ENCODE peak calls at places on chromosomes 3 and 15, in ten cellular contexts. One of them, this sample, is unnamed.

GRCh38 chr3:42843730-42844713 is 31.7 kb downstream of the CYP8B1 start:
- DNase-seq in sigmoid colon: peak
- DNase-seq in breast epithelium: no peak
- DNase-seq in esophagus squamous epithelium: no peak
- DNase-seq in ovary: no peak
- DNase-seq in esophagus muscularis mucosa: no peak
- DNase-seq in A549: no peak
- DNase-seq in testis: peak
- DNase-seq in transverse colon: peak
- DNase-seq in heart left ventricle: no peak
- DNase-seq in this sample: peak

GRCh38 chr3:109045271-109046051 is 72.5 kb downstream of the MORC1 start:
- DNase-seq in sigmoid colon: no peak
- DNase-seq in A549: no peak
- DNase-seq in esophagus muscularis mucosa: no peak
- DNase-seq in ovary: no peak
- DNase-seq in breast epithelium: no peak
- DNase-seq in heart left ventricle: no peak
- DNase-seq in esophagus squamous epithelium: no peak
- DNase-seq in testis: no peak
- DNase-seq in transverse colon: no peak
- DNase-seq in this sample: no peak

GRCh38 chr15:91801836-91802534 is 51.5 kb upstream of the SLCO3A1 start:
- DNase-seq in sigmoid colon: no peak
- DNase-seq in transverse colon: no peak
- DNase-seq in testis: no peak
- DNase-seq in esophagus muscularis mucosa: no peak
- DNase-seq in breast epithelium: no peak
- DNase-seq in esophagus squamous epithelium: no peak
- DNase-seq in ovary: no peak
- DNase-seq in heart left ventricle: peak
- DNase-seq in A549: no peak
- DNase-seq in this sample: peak

GRCh38 chr15:58423858-58424608 is 7.8 kb upstream of the LIPC start:
- DNase-seq in heart left ventricle: no peak
- DNase-seq in esophagus muscularis mucosa: peak
- DNase-seq in transverse colon: no peak
- DNase-seq in esophagus squamous epithelium: no peak
- DNase-seq in testis: no peak
- DNase-seq in sigmoid colon: no peak
- DNase-seq in A549: no peak
- DNase-seq in ovary: no peak
- DNase-seq in breast epithelium: no peak
- DNase-seq in this sample: no peak

GRCh38 chr15:54482251-54482650 is 504.0 kb downstream of the UNC13C start:
- DNase-seq in breast epithelium: no peak
- DNase-seq in A549: no peak
- DNase-seq in heart left ventricle: no peak
- DNase-seq in sigmoid colon: no peak
- DNase-seq in esophagus muscularis mucosa: no peak
- DNase-seq in transverse colon: no peak
- DNase-seq in esophagus squamous epithelium: no peak
- DNase-seq in ovary: no peak
- DNase-seq in testis: no peak
- DNase-seq in this sample: no peak

GRCh38 chr15:62110000-62110851 is 43.4 kb downstream of the C2CD4A start:
- DNase-seq in breast epithelium: no peak
- DNase-seq in transverse colon: peak
- DNase-seq in A549: peak
- DNase-seq in esophagus squamous epithelium: no peak
- DNase-seq in testis: no peak
- DNase-seq in ovary: no peak
- DNase-seq in sigmoid colon: no peak
- DNase-seq in esophagus muscularis mucosa: peak
- DNase-seq in heart left ventricle: no peak
- DNase-seq in this sample: no peak

GRCh38 chr3:14863324-14864100 is 44.8 kb downstream of the FGD5 start:
- DNase-seq in heart left ventricle: no peak
- DNase-seq in sigmoid colon: no peak
- DNase-seq in testis: no peak
- DNase-seq in transverse colon: no peak
- DNase-seq in breast epithelium: no peak
- DNase-seq in ovary: no peak
- DNase-seq in A549: no peak
- DNase-seq in esophagus muscularis mucosa: no peak
- DNase-seq in esophagus squamous epithelium: no peak
- DNase-seq in this sample: no peak

GRCh38 chr3:114218006-114218405 is 19.4 kb downstream of the ZNF80 start:
- DNase-seq in esophagus squamous epithelium: no peak
- DNase-seq in transverse colon: no peak
- DNase-seq in heart left ventricle: no peak
- DNase-seq in sigmoid colon: no peak
- DNase-seq in ovary: no peak
- DNase-seq in A549: no peak
- DNase-seq in testis: no peak
- DNase-seq in esophagus muscularis mucosa: no peak
- DNase-seq in breast epithelium: no peak
- DNase-seq in this sample: no peak

DNA sequence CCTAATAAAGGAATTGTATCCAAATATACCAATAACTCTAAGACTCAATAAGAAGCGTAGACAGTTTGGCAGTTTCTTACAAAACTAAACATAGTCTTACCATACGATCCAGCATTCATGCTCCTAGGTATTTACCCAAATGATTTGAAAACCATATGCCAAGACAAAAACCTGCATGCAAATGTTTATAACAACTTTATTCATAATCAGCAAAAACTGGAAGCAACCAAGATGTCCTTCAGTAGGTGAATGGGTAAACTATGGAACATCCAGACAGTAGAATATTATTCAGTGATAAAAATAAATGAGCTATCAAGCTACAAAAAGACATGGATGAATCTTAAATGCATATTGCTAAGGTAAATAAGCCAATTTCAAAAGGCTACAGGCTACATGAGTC is 58.4 kb downstream of the SYN2 start:
- DNase-seq in esophagus muscularis mucosa: no peak
- DNase-seq in breast epithelium: no peak
- DNase-seq in testis: no peak
- DNase-seq in sigmoid colon: no peak
- DNase-seq in ovary: no peak
- DNase-seq in transverse colon: no peak
- DNase-seq in A549: no peak
- DNase-seq in esophagus squamous epithelium: no peak
- DNase-seq in heart left ventricle: no peak
- DNase-seq in this sample: no peak
- TF ChIP-seq POLR2A in esophagus muscularis mucosa: no peak
- TF ChIP-seq POLR2A in breast epithelium: no peak
- TF ChIP-seq POLR2A in testis: no peak
- TF ChIP-seq POLR2A in sigmoid colon: no peak
- TF ChIP-seq POLR2A in ovary: no peak
- TF ChIP-seq POLR2A in transverse colon: no peak
- TF ChIP-seq POLR2A in A549: no peak
- TF ChIP-seq POLR2A in esophagus squamous epithelium: no peak
- TF ChIP-seq POLR2A in heart left ventricle: no peak
- TF ChIP-seq POLR2A in this sample: no peak

GRCh38 chr3:127544151-127544805 is 46.3 kb downstream of the TPRA1 start:
- DNase-seq in sigmoid colon: peak
- DNase-seq in heart left ventricle: peak
- DNase-seq in testis: peak
- DNase-seq in esophagus squamous epithelium: no peak
- DNase-seq in esophagus muscularis mucosa: no peak
- DNase-seq in ovary: peak
- DNase-seq in breast epithelium: peak
- DNase-seq in A549: peak
- DNase-seq in transverse colon: peak
- DNase-seq in this sample: peak

GRCh38 chr3:127541320-127541719 is 49.2 kb downstream of the TPRA1 start:
- DNase-seq in esophagus squamous epithelium: no peak
- DNase-seq in sigmoid colon: no peak
- DNase-seq in transverse colon: no peak
- DNase-seq in A549: no peak
- DNase-seq in ovary: no peak
- DNase-seq in testis: no peak
- DNase-seq in heart left ventricle: no peak
- DNase-seq in esophagus muscularis mucosa: no peak
- DNase-seq in breast epithelium: no peak
- DNase-seq in this sample: no peak

GRCh38 chr3:127543441-127543840 is 47.1 kb downstream of the TPRA1 start:
- DNase-seq in ovary: no peak
- DNase-seq in testis: no peak
- DNase-seq in A549: no peak
- DNase-seq in heart left ventricle: no peak
- DNase-seq in breast epithelium: no peak
- DNase-seq in sigmoid colon: no peak
- DNase-seq in transverse colon: no peak
- DNase-seq in esophagus muscularis mucosa: no peak
- DNase-seq in esophagus squamous epithelium: no peak
- DNase-seq in this sample: no peak

GRCh38 chr3:127544806-127545545 is 45.6 kb downstream of the TPRA1 start:
- DNase-seq in esophagus muscularis mucosa: no peak
- DNase-seq in esophagus squamous epithelium: no peak
- DNase-seq in ovary: no peak
- DNase-seq in sigmoid colon: peak
- DNase-seq in transverse colon: no peak
- DNase-seq in testis: no peak
- DNase-seq in heart left ventricle: no peak
- DNase-seq in A549: no peak
- DNase-seq in breast epithelium: no peak
- DNase-seq in this sample: no peak

DNA sequence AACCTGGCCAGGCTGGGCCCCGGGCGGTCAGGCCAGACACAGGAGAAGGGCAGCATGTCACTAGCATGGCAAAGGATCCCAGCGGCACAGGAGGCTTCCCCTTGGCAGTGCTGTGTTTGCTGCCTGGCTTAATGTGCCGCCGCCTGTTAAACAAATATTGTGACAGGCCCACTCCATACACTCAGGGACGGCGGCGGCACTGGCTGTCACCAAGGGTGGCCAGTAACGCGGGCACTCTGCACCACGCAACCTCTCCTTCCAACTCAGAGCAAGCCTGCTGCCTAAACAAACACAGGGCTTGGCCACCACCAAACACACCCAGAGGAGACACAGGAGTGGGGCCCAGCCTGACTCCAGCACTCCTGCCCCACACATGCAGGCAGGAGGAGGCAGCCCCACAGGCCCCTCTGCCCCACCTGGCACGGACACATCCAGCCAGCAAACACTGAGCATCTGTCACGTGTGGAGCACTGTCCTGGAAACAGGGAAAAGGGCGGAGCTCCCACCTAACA is 48.0 kb downstream of the TPRA1 start:
- DNase-seq in heart left ventricle: no peak
- DNase-seq in breast epithelium: no peak
- DNase-seq in sigmoid colon: no peak
- DNase-seq in A549: no peak
- DNase-seq in ovary: no peak
- DNase-seq in esophagus squamous epithelium: no peak
- DNase-seq in esophagus muscularis mucosa: no peak
- DNase-seq in transverse colon: peak
- DNase-seq in testis: no peak
- DNase-seq in this sample: peak
- H3K27ac ChIP-seq in heart left ventricle: no peak
- H3K27ac ChIP-seq in breast epithelium: no peak
- H3K27ac ChIP-seq in sigmoid colon: no peak
- H3K27ac ChIP-seq in A549: no peak
- H3K27ac ChIP-seq in ovary: no peak
- H3K27ac ChIP-seq in esophagus squamous epithelium: no peak
- H3K27ac ChIP-seq in esophagus muscularis mucosa: no peak
- H3K27ac ChIP-seq in transverse colon: peak
- H3K27ac ChIP-seq in testis: no peak
- H3K27ac ChIP-seq in this sample: no peak

DNA sequence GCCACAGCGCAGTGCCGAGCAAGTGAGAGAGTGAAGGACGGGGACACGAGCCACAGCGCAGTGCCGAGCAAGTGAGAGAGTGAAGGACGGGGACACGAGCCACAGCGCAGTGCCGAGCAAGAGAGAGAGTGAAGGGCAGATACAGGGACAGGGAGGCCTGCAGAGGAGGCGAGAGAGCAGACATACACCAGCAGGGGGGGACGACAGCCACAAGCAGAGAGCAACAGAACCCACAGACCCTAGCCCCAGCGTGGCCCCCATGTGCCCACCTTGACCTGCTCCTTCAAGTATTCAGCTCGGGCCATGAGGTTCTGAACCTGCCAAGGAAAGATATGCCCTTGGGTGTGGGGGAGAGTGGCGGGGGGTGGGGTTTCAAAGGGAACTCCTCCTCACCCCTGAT is 5.5 kb downstream of the ULK3 start:
- DNase-seq in heart left ventricle: no peak
- DNase-seq in sigmoid colon: no peak
- DNase-seq in ovary: no peak
- DNase-seq in esophagus muscularis mucosa: no peak
- DNase-seq in A549: no peak
- DNase-seq in esophagus squamous epithelium: no peak
- DNase-seq in transverse colon: no peak
- DNase-seq in testis: no peak
- DNase-seq in breast epithelium: no peak
- DNase-seq in this sample: no peak
- H3K4me3 ChIP-seq in heart left ventricle: no peak
- H3K4me3 ChIP-seq in sigmoid colon: no peak
- H3K4me3 ChIP-seq in ovary: no peak
- H3K4me3 ChIP-seq in esophagus muscularis mucosa: no peak
- H3K4me3 ChIP-seq in A549: no peak
- H3K4me3 ChIP-seq in esophagus squamous epithelium: no peak
- H3K4me3 ChIP-seq in transverse colon: no peak
- H3K4me3 ChIP-seq in testis: no peak
- H3K4me3 ChIP-seq in breast epithelium: no peak
- H3K4me3 ChIP-seq in this sample: no peak

GRCh38 chr3:52446631-52447511 is 2.0 kb upstream of the SEMA3G start:
- DNase-seq in transverse colon: peak
- DNase-seq in testis: no peak
- DNase-seq in sigmoid colon: peak
- DNase-seq in breast epithelium: no peak
- DNase-seq in ovary: peak
- DNase-seq in esophagus squamous epithelium: no peak
- DNase-seq in A549: no peak
- DNase-seq in esophagus muscularis mucosa: peak
- DNase-seq in heart left ventricle: no peak
- DNase-seq in this sample: peak

GRCh38 chr3:52443268-52443610 is 1.7 kb downstream of the SEMA3G start:
- DNase-seq in testis: no peak
- DNase-seq in breast epithelium: no peak
- DNase-seq in sigmoid colon: no peak
- DNase-seq in esophagus squamous epithelium: no peak
- DNase-seq in esophagus muscularis mucosa: no peak
- DNase-seq in transverse colon: no peak
- DNase-seq in A549: no peak
- DNase-seq in ovary: no peak
- DNase-seq in heart left ventricle: no peak
- DNase-seq in this sample: no peak

GRCh38 chr3:52443791-52444687 is 864 bp downstream of the SEMA3G start:
- DNase-seq in heart left ventricle: no peak
- DNase-seq in A549: no peak
- DNase-seq in breast epithelium: no peak
- DNase-seq in sigmoid colon: no peak
- DNase-seq in transverse colon: no peak
- DNase-seq in ovary: no peak
- DNase-seq in esophagus squamous epithelium: no peak
- DNase-seq in esophagus muscularis mucosa: no peak
- DNase-seq in testis: no peak
- DNase-seq in this sample: no peak

GRCh38 chr3:52446042-52446441 is 1.1 kb upstream of the SEMA3G start:
- DNase-seq in esophagus squamous epithelium: no peak
- DNase-seq in sigmoid colon: no peak
- DNase-seq in ovary: no peak
- DNase-seq in testis: no peak
- DNase-seq in esophagus muscularis mucosa: no peak
- DNase-seq in heart left ventricle: no peak
- DNase-seq in A549: no peak
- DNase-seq in breast epithelium: no peak
- DNase-seq in transverse colon: no peak
- DNase-seq in this sample: no peak

GRCh38 chr3:52444860-52445793 is at the start of gene SEMA3G:
- DNase-seq in esophagus muscularis mucosa: peak
- DNase-seq in ovary: no peak
- DNase-seq in heart left ventricle: peak
- DNase-seq in A549: peak
- DNase-seq in esophagus squamous epithelium: no peak
- DNase-seq in testis: peak
- DNase-seq in breast epithelium: peak
- DNase-seq in transverse colon: peak
- DNase-seq in sigmoid colon: peak
- DNase-seq in this sample: peak
- TF ChIP-seq POLR2A in esophagus muscularis mucosa: peak
- TF ChIP-seq POLR2A in ovary: no peak
- TF ChIP-seq POLR2A in heart left ventricle: peak
- TF ChIP-seq POLR2A in A549: peak
- TF ChIP-seq POLR2A in esophagus squamous epithelium: no peak
- TF ChIP-seq POLR2A in testis: no peak
- TF ChIP-seq POLR2A in breast epithelium: no peak
- TF ChIP-seq POLR2A in transverse colon: no peak
- TF ChIP-seq POLR2A in sigmoid colon: no peak
- TF ChIP-seq POLR2A in this sample: no peak